ENCODE peak calls at places on chromosomes 16 and 17, in eight cellular contexts. One of them, this sample, is unnamed.

GRCh38 chr17:39376434-39376833 is 25.0 kb downstream of the FBXL20 start:
- DNase-seq in tibial artery: no peak
- DNase-seq in mesothelial cell of epicardium: no peak
- DNase-seq in endodermal cell: no peak
- DNase-seq in brain microvascular endothelial cell: no peak
- DNase-seq in GM12864: no peak
- DNase-seq in cardiac muscle cell: no peak
- DNase-seq in WERI-Rb-1: no peak
- DNase-seq in this sample: no peak

GRCh38 chr17:79005063-79005861 is 4.3 kb downstream of the CANT1 start:
- DNase-seq in WERI-Rb-1: peak; percentile 43
- DNase-seq in endodermal cell: peak; percentile 32
- DNase-seq in GM12864: no peak
- DNase-seq in brain microvascular endothelial cell: no peak
- DNase-seq in cardiac muscle cell: no peak
- DNase-seq in tibial artery: no peak
- DNase-seq in mesothelial cell of epicardium: no peak
- DNase-seq in this sample: no peak

GRCh38 chr17:16214190-16215001 is 938 bp downstream of the NCOR1 start:
- DNase-seq in tibial artery: no peak
- DNase-seq in cardiac muscle cell: no peak
- DNase-seq in endodermal cell: no peak
- DNase-seq in GM12864: no peak
- DNase-seq in mesothelial cell of epicardium: no peak
- DNase-seq in WERI-Rb-1: no peak
- DNase-seq in brain microvascular endothelial cell: no peak
- DNase-seq in this sample: no peak

GRCh38 chr16:79672524-79672923 is 72.0 kb upstream of the MAF start:
- DNase-seq in endodermal cell: no peak
- DNase-seq in cardiac muscle cell: no peak
- DNase-seq in tibial artery: no peak
- DNase-seq in GM12864: no peak
- DNase-seq in mesothelial cell of epicardium: no peak
- DNase-seq in brain microvascular endothelial cell: no peak
- DNase-seq in WERI-Rb-1: no peak
- DNase-seq in this sample: no peak

GRCh38 chr17:82151106-82151957 is 53.3 kb upstream of the FASN start:
- DNase-seq in endodermal cell: no peak
- DNase-seq in tibial artery: no peak
- DNase-seq in mesothelial cell of epicardium: no peak
- DNase-seq in brain microvascular endothelial cell: no peak
- DNase-seq in GM12864: no peak
- DNase-seq in WERI-Rb-1: no peak
- DNase-seq in cardiac muscle cell: no peak
- DNase-seq in this sample: no peak

GRCh38 chr17:76327689-76328088 is 19.6 kb upstream of the QRICH2 start:
- DNase-seq in tibial artery: no peak
- DNase-seq in brain microvascular endothelial cell: no peak
- DNase-seq in mesothelial cell of epicardium: no peak
- DNase-seq in cardiac muscle cell: no peak
- DNase-seq in endodermal cell: no peak
- DNase-seq in WERI-Rb-1: no peak
- DNase-seq in GM12864: no peak
- DNase-seq in this sample: no peak

GRCh38 chr16:72291531-72291981 is 119.6 kb upstream of the PMFBP1 start:
- DNase-seq in GM12864: no peak
- DNase-seq in tibial artery: no peak
- DNase-seq in WERI-Rb-1: no peak
- DNase-seq in endodermal cell: no peak
- DNase-seq in cardiac muscle cell: no peak
- DNase-seq in mesothelial cell of epicardium: no peak
- DNase-seq in brain microvascular endothelial cell: peak; percentile 83
- DNase-seq in this sample: no peak

GRCh38 chr17:7001562-7001961 is 5.7 kb downstream of the ALOX12 start:
- DNase-seq in endodermal cell: peak; percentile 90
- DNase-seq in tibial artery: no peak
- DNase-seq in WERI-Rb-1: no peak
- DNase-seq in brain microvascular endothelial cell: peak; percentile 42
- DNase-seq in GM12864: no peak
- DNase-seq in cardiac muscle cell: no peak
- DNase-seq in mesothelial cell of epicardium: no peak
- DNase-seq in this sample: no peak

GRCh38 chr17:42682400-42683384 is at the start of gene CNTNAP1:
- DNase-seq in cardiac muscle cell: peak; percentile 83
- DNase-seq in mesothelial cell of epicardium: no peak
- DNase-seq in tibial artery: peak; percentile 60
- DNase-seq in brain microvascular endothelial cell: peak; percentile 43
- DNase-seq in GM12864: no peak
- DNase-seq in endodermal cell: peak; percentile 90
- DNase-seq in WERI-Rb-1: peak; percentile 91
- DNase-seq in this sample: no peak

GRCh38 chr16:11024333-11025053 is 80.1 kb downstream of the CLEC16A start:
- DNase-seq in WERI-Rb-1: no peak
- DNase-seq in endodermal cell: no peak
- DNase-seq in mesothelial cell of epicardium: no peak
- DNase-seq in tibial artery: no peak
- DNase-seq in GM12864: no peak
- DNase-seq in cardiac muscle cell: no peak
- DNase-seq in brain microvascular endothelial cell: no peak
- DNase-seq in this sample: no peak

GRCh38 chr17:28744802-28745051 is 916 bp downstream of the TRAF4 start:
- DNase-seq in tibial artery: no peak
- DNase-seq in cardiac muscle cell: no peak
- DNase-seq in mesothelial cell of epicardium: no peak
- DNase-seq in endodermal cell: no peak
- DNase-seq in WERI-Rb-1: no peak
- DNase-seq in GM12864: no peak
- DNase-seq in brain microvascular endothelial cell: no peak
- DNase-seq in this sample: no peak

GRCh38 chr16:46691720-46692119 is 2.3 kb downstream of the ORC6 start:
- DNase-seq in GM12864: no peak
- DNase-seq in WERI-Rb-1: no peak
- DNase-seq in endodermal cell: no peak
- DNase-seq in tibial artery: no peak
- DNase-seq in cardiac muscle cell: no peak
- DNase-seq in mesothelial cell of epicardium: no peak
- DNase-seq in brain microvascular endothelial cell: no peak
- DNase-seq in this sample: no peak

GRCh38 chr16:46688101-46688656 is 799 bp downstream of the VPS35 start:
- DNase-seq in tibial artery: peak; percentile 44
- DNase-seq in endodermal cell: no peak
- DNase-seq in GM12864: peak; percentile 36
- DNase-seq in brain microvascular endothelial cell: no peak
- DNase-seq in mesothelial cell of epicardium: no peak
- DNase-seq in WERI-Rb-1: no peak
- DNase-seq in cardiac muscle cell: no peak
- DNase-seq in this sample: no peak

GRCh38 chr16:46688657-46689491 is at the start of gene VPS35:
- DNase-seq in WERI-Rb-1: peak; percentile 99
- DNase-seq in endodermal cell: peak; percentile 100
- DNase-seq in cardiac muscle cell: peak; percentile 100
- DNase-seq in brain microvascular endothelial cell: peak; percentile 99
- DNase-seq in tibial artery: peak; percentile 99
- DNase-seq in mesothelial cell of epicardium: peak; percentile 99
- DNase-seq in GM12864: peak; percentile 96
- DNase-seq in this sample: peak; percentile 99

GRCh38 chr16:46690281-46691178 is 1.1 kb downstream of the ORC6 start:
- DNase-seq in WERI-Rb-1: no peak
- DNase-seq in cardiac muscle cell: peak; percentile 21
- DNase-seq in mesothelial cell of epicardium: no peak
- DNase-seq in endodermal cell: peak; percentile 52
- DNase-seq in GM12864: no peak
- DNase-seq in tibial artery: no peak
- DNase-seq in brain microvascular endothelial cell: peak; percentile 26
- DNase-seq in this sample: no peak

GRCh38 chr16:46689492-46690280 is at the start of gene ORC6:
- DNase-seq in WERI-Rb-1: peak; percentile 98
- DNase-seq in GM12864: peak; percentile 91
- DNase-seq in tibial artery: peak; percentile 99
- DNase-seq in endodermal cell: peak; percentile 98
- DNase-seq in cardiac muscle cell: peak; percentile 98
- DNase-seq in mesothelial cell of epicardium: peak; percentile 99
- DNase-seq in brain microvascular endothelial cell: peak; percentile 98
- DNase-seq in this sample: peak; percentile 91
- TF ChIP-seq CTCF in WERI-Rb-1: peak; percentile 66
- TF ChIP-seq CTCF in GM12864: peak; percentile 69
- TF ChIP-seq CTCF in tibial artery: peak; percentile 5
- TF ChIP-seq CTCF in endodermal cell: peak; percentile 76
- TF ChIP-seq CTCF in cardiac muscle cell: peak; percentile 58
- TF ChIP-seq CTCF in mesothelial cell of epicardium: peak; percentile 15
- TF ChIP-seq CTCF in brain microvascular endothelial cell: peak; percentile 78
- TF ChIP-seq CTCF in this sample: no peak

GRCh38 chr16:1096164-1097082 is at the start of gene C1QTNF8:
- DNase-seq in mesothelial cell of epicardium: no peak
- DNase-seq in WERI-Rb-1: no peak
- DNase-seq in cardiac muscle cell: no peak
- DNase-seq in brain microvascular endothelial cell: no peak
- DNase-seq in tibial artery: peak; percentile 56
- DNase-seq in GM12864: no peak
- DNase-seq in endodermal cell: no peak
- DNase-seq in this sample: no peak

GRCh38 chr16:1098266-1098991 is 2.4 kb upstream of the C1QTNF8 start:
- DNase-seq in endodermal cell: no peak
- DNase-seq in brain microvascular endothelial cell: no peak
- DNase-seq in WERI-Rb-1: no peak
- DNase-seq in cardiac muscle cell: peak; percentile 32
- DNase-seq in GM12864: no peak
- DNase-seq in mesothelial cell of epicardium: no peak
- DNase-seq in tibial artery: no peak
- DNase-seq in this sample: no peak

GRCh38 chr16:1095450-1096163 is 437 bp downstream of the C1QTNF8 start:
- DNase-seq in tibial artery: no peak
- DNase-seq in WERI-Rb-1: no peak
- DNase-seq in cardiac muscle cell: no peak
- DNase-seq in brain microvascular endothelial cell: no peak
- DNase-seq in endodermal cell: no peak
- DNase-seq in mesothelial cell of epicardium: no peak
- DNase-seq in GM12864: no peak
- DNase-seq in this sample: no peak

GRCh38 chr16:1097800-1098199 is 1.8 kb upstream of the C1QTNF8 start:
- DNase-seq in brain microvascular endothelial cell: no peak
- DNase-seq in tibial artery: peak; percentile 87
- DNase-seq in GM12864: no peak
- DNase-seq in mesothelial cell of epicardium: no peak
- DNase-seq in endodermal cell: no peak
- DNase-seq in WERI-Rb-1: no peak
- DNase-seq in cardiac muscle cell: no peak
- DNase-seq in this sample: no peak

GRCh38 chr16:1097156-1097555 is 1.1 kb upstream of the C1QTNF8 start:
- DNase-seq in brain microvascular endothelial cell: no peak
- DNase-seq in tibial artery: no peak
- DNase-seq in mesothelial cell of epicardium: no peak
- DNase-seq in WERI-Rb-1: no peak
- DNase-seq in GM12864: no peak
- DNase-seq in endodermal cell: no peak
- DNase-seq in cardiac muscle cell: no peak
- DNase-seq in this sample: no peak
- TF ChIP-seq CTCF in brain microvascular endothelial cell: no peak
- TF ChIP-seq CTCF in tibial artery: no peak
- TF ChIP-seq CTCF in mesothelial cell of epicardium: no peak
- TF ChIP-seq CTCF in WERI-Rb-1: no peak
- TF ChIP-seq CTCF in GM12864: no peak
- TF ChIP-seq CTCF in endodermal cell: no peak
- TF ChIP-seq CTCF in cardiac muscle cell: no peak
- TF ChIP-seq CTCF in this sample: no peak

DNA sequence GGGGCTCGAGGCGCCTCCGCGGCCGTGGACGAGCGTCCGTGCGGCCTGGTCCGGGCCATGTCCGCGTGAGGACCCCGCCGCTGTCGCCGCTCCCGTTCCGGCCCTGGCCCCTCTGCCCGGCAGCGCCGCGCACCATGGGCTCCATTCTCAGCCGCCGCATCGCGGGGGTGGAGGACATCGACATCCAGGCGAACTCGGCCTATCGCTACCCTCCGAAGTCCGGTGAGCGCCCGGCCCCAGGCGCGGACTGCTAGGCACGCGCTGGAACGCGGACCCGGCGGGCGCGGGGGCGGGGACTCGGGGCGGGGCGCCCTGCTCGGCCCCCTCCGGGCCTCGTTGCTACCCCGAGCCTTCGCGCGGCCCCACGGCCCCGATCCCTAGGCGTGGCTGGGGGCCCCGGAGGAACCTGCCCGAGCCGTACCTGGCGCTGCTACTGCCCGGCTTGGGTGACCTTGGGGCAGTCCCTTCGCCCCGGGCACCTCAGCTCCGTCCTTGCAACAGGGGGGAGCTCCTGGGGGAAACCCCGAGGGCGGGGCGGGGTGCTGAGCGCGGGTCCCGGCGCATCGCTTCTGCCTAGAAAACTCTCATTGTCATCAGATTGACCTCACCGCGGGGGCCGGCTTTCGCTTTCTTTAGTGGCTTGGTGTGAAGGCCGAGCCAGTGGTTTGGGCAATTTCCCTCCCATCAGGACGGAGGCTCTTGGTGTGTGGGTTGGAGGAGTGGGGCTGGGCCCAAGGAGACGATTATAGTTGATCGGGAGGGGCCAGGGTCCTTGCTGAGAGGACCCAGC is 396 bp downstream of the MGRN1 start:
- DNase-seq in mesothelial cell of epicardium: peak; percentile 48
- DNase-seq in endodermal cell: peak; percentile 93
- DNase-seq in cardiac muscle cell: peak; percentile 61
- DNase-seq in WERI-Rb-1: peak; percentile 39
- DNase-seq in GM12864: peak; percentile 59
- DNase-seq in tibial artery: peak; percentile 70
- DNase-seq in brain microvascular endothelial cell: peak; percentile 70
- DNase-seq in this sample: peak; percentile 77
- TF ChIP-seq CTCF in mesothelial cell of epicardium: no peak
- TF ChIP-seq CTCF in endodermal cell: no peak
- TF ChIP-seq CTCF in cardiac muscle cell: no peak
- TF ChIP-seq CTCF in WERI-Rb-1: no peak
- TF ChIP-seq CTCF in GM12864: no peak
- TF ChIP-seq CTCF in tibial artery: no peak
- TF ChIP-seq CTCF in brain microvascular endothelial cell: no peak
- TF ChIP-seq CTCF in this sample: no peak

GRCh38 chr16:56701534-56701933 is 19.3 kb downstream of the MT1X start:
- DNase-seq in tibial artery: no peak
- DNase-seq in mesothelial cell of epicardium: no peak
- DNase-seq in cardiac muscle cell: no peak
- DNase-seq in GM12864: no peak
- DNase-seq in brain microvascular endothelial cell: no peak
- DNase-seq in WERI-Rb-1: no peak
- DNase-seq in endodermal cell: no peak
- DNase-seq in this sample: no peak

GRCh38 chr16:56697456-56698155 is 15.3 kb downstream of the MT1X start:
- DNase-seq in WERI-Rb-1: no peak
- DNase-seq in endodermal cell: peak; percentile 20
- DNase-seq in mesothelial cell of epicardium: no peak
- DNase-seq in GM12864: no peak
- DNase-seq in tibial artery: no peak
- DNase-seq in brain microvascular endothelial cell: no peak
- DNase-seq in cardiac muscle cell: no peak
- DNase-seq in this sample: no peak

GRCh38 chr16:56702836-56703235 is 20.6 kb downstream of the MT1X start:
- DNase-seq in WERI-Rb-1: no peak
- DNase-seq in tibial artery: no peak
- DNase-seq in GM12864: no peak
- DNase-seq in endodermal cell: no peak
- DNase-seq in mesothelial cell of epicardium: no peak
- DNase-seq in cardiac muscle cell: no peak
- DNase-seq in brain microvascular endothelial cell: no peak
- DNase-seq in this sample: no peak

GRCh38 chr16:56700631-56701030 is 18.4 kb downstream of the MT1X start:
- DNase-seq in endodermal cell: no peak
- DNase-seq in WERI-Rb-1: no peak
- DNase-seq in GM12864: no peak
- DNase-seq in cardiac muscle cell: no peak
- DNase-seq in brain microvascular endothelial cell: no peak
- DNase-seq in tibial artery: no peak
- DNase-seq in mesothelial cell of epicardium: no peak
- DNase-seq in this sample: no peak

GRCh38 chr16:56700195-56700594 is 17.9 kb downstream of the MT1X start:
- DNase-seq in GM12864: no peak
- DNase-seq in mesothelial cell of epicardium: no peak
- DNase-seq in tibial artery: no peak
- DNase-seq in endodermal cell: no peak
- DNase-seq in WERI-Rb-1: no peak
- DNase-seq in brain microvascular endothelial cell: no peak
- DNase-seq in cardiac muscle cell: no peak
- DNase-seq in this sample: no peak
- TF ChIP-seq CTCF in GM12864: no peak
- TF ChIP-seq CTCF in mesothelial cell of epicardium: no peak
- TF ChIP-seq CTCF in tibial artery: no peak
- TF ChIP-seq CTCF in endodermal cell: no peak
- TF ChIP-seq CTCF in WERI-Rb-1: no peak
- TF ChIP-seq CTCF in brain microvascular endothelial cell: no peak
- TF ChIP-seq CTCF in cardiac muscle cell: no peak
- TF ChIP-seq CTCF in this sample: no peak

This sample was measured in activated B cell treated with CpG ODN at 0.5 μM for 24 hours.